ENCODE peak calls at places on chromosomes 2 and 18, in ten cellular contexts. L is esophagus muscularis mucosa, U is stomach, F is HepG2, O is tibial nerve, T is ovary, J is upper lobe of left lung, H is K562, E is suprapubic skin, D is SK-N-SH. N is an unnamed sample.

GRCh38 chr2:240564191-240564570 is 4.0 kb downstream of the DUSP28 start:
- DNase-seq in O (no peak), J (no peak), L (no peak), U (no peak), F (no peak), D (no peak), E (no peak), H (no peak), T (no peak), N (no peak)

GRCh38 chr2:200861617-200862016 is 2.8 kb downstream of the CLK1 start:
- DNase-seq in L (no peak), J (no peak), T (no peak), F (no peak), H (no peak), U (no peak), D (no peak), O (no peak), E (no peak), N (no peak)

GRCh38 chr2:237451582-237452469 is 35.2 kb upstream of the MLPH start:
- DNase-seq in J (no peak), U (no peak), O (no peak), L (no peak), F (no peak), H (no peak), E (no peak), D (peak; percentile 87), T (peak; percentile 59), N (no peak)

GRCh38 chr2:68412127-68412819 is 47.2 kb downstream of the PLEK start:
- DNase-seq in D (no peak), E (no peak), T (no peak), J (no peak), O (no peak), L (no peak), F (no peak), U (no peak), H (no peak), N (no peak)

GRCh38 chr18:8982416-8983183 is 119.9 kb upstream of the NDUFV2 start:
- DNase-seq in T (no peak), J (peak; percentile 43), F (peak; percentile 60), H (peak; percentile 85), U (peak; percentile 67), O (no peak), E (no peak), L (no peak), D (peak; percentile 61), N (peak; percentile 44)

GRCh38 chr2:95115418-95115817 is 6.2 kb downstream of the MRPS5 start:
- DNase-seq in E (no peak), F (peak; percentile 80), L (no peak), D (peak; percentile 75), T (peak; percentile 36), U (peak; percentile 81), O (peak; percentile 55), H (peak; percentile 69), J (peak; percentile 79), N (peak; percentile 83)

GRCh38 chr18:5463390-5463789 is 80.4 kb downstream of the EPB41L3 start:
- DNase-seq in L (no peak), H (no peak), O (peak; percentile 89), F (no peak), E (peak; percentile 80), J (peak; percentile 79), D (no peak), U (no peak), T (no peak), N (no peak)

GRCh38 chr2:157662401-157662800 is 33.7 kb upstream of the ACVR1C start:
- DNase-seq in T (no peak), E (no peak), D (no peak), H (no peak), O (no peak), F (no peak), L (no peak), U (no peak), J (no peak), N (no peak)

GRCh38 chr2:61111708-61112107 is 46.0 kb downstream of the SANBR start:
- DNase-seq in F (no peak), J (no peak), O (no peak), U (no peak), T (no peak), H (no peak), E (no peak), L (no peak), D (no peak), N (no peak)

GRCh38 chr2:61117534-61117933 is 44.5 kb upstream of the C2orf74 start:
- DNase-seq in E (no peak), L (no peak), J (no peak), D (no peak), F (no peak), T (no peak), H (no peak), U (no peak), O (no peak), N (no peak)

GRCh38 chr2:61109291-61109690 is 43.6 kb downstream of the SANBR start:
- DNase-seq in J (no peak), T (no peak), D (no peak), F (no peak), U (no peak), H (no peak), O (no peak), L (no peak), E (no peak), N (no peak)

GRCh38 chr2:61116302-61116701 is 45.7 kb upstream of the C2orf74 start:
- DNase-seq in J (no peak), H (no peak), D (no peak), L (no peak), E (no peak), O (no peak), F (no peak), T (no peak), U (no peak), N (no peak)

DNA sequence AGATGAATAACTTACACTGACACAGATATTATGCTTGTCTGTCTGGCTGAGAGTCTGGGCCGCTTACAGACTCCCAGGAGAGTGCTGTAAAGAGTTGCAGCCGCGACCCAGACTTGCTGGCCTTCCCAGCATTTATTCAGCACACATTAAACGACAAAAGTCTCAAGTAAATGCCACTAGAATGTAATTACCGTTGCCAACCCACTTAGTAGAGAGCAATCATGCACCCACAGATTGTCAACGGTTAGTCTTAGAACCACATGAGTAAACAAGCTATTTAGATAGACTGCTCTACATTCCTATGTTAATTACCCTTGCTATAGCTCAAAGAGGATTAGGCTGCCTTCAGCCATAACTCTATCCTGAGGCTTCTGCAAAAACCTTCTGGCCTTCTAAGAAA is 47.8 kb upstream of the C2orf74 start:
- DNase-seq in L (no peak), H (no peak), U (no peak), T (no peak), D (no peak), F (no peak), E (no peak), O (no peak), J (no peak), N (no peak)
- TF ChIP-seq EP300 in L (no peak), H (no peak), U (no peak), T (no peak), D (no peak), F (no peak), E (no peak), O (no peak), J (no peak), N (no peak)

DNA sequence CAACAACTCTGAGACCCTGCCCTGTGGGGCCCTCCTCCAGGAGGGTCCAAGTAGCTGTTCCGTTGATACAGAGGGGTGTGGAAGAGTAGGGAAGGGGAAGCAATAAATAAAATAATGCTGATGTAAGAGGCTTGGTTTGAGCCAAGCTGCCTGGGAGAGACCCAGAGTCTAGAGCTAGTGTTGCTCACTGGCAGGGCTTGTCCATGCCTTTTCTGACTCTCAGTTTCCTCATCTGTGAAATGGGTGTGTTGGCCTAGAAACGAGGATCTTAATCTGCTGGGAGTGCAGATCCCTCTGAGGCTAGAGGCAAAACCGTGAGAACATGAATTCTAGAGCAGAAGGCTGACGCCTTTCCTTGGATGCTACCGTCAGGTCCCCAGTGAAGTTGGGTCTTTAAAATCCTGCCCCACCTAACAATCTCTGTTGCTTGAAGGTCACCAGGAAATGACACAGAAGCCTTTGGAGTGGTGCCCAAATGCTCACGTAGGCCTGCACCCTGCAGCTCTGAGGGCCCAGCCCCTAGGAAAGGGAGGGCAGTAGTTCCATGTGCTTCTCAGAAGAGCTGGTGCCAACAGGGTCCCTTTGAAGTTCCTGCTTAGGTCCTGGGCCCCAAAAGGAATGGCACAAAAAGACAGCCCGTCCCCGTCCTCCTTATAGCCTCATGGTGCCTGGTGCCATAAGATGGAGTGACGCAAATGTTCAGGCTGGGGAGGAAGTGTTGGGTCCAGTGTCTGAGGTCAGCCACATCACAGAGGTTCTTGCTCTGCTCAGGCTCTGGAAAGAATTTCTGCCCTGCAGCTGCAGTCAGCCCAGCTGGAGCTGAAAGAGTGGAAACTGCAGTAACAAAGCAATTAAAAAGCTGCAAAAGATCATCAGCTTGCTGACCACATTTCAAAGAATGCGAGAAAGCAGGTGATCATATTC is 73.2 kb upstream of the SMAD2 start:
- DNase-seq in U (peak; percentile 52), J (peak; percentile 35), L (no peak), O (no peak), E (no peak), F (no peak), D (no peak), H (no peak), T (no peak), N (peak; percentile 98)
- TF ChIP-seq EP300 in U (no peak), J (no peak), L (no peak), O (no peak), E (no peak), F (no peak), D (no peak), H (no peak), T (no peak), N (peak; percentile 97)

GRCh38 chr2:222451270-222451674 is 26.9 kb downstream of the SGPP2 start:
- DNase-seq in J (no peak), E (no peak), D (no peak), O (no peak), L (no peak), F (no peak), T (no peak), U (no peak), H (no peak), N (no peak)

GRCh38 chr2:222450021-222450420 is 25.7 kb downstream of the SGPP2 start:
- DNase-seq in F (no peak), T (no peak), U (no peak), H (no peak), J (no peak), E (no peak), L (no peak), D (no peak), O (no peak), N (no peak)

GRCh38 chr2:222445226-222445625 is 20.9 kb downstream of the SGPP2 start:
- DNase-seq in E (no peak), F (no peak), L (no peak), U (no peak), T (no peak), J (no peak), D (no peak), H (no peak), O (no peak), N (no peak)

GRCh38 chr2:222447144-222447543 is 22.8 kb downstream of the SGPP2 start:
- DNase-seq in E (no peak), T (no peak), F (no peak), L (no peak), D (no peak), H (no peak), O (no peak), U (no peak), J (no peak), N (no peak)

DNA sequence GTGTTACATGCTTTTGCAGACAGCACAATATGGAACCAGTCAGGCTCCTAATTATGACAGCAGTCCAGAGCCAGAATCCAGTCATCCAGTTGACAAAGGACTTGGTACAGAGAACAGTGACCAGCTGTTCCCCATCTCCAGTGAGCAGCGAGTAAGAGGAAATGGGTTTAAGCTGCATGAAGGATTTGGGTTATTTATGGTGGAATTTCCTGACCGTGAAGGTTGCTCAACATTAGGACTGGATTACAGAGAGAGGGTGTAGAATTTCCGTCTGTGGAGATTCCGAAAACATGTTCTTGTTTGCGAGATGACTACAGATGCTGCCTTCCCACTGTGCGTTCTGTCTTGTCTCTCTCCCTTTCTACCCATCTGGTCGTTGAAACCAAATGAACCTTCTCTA is 24.5 kb downstream of the SGPP2 start:
- DNase-seq in F (no peak), H (no peak), E (no peak), U (no peak), T (peak; percentile 32), O (no peak), L (no peak), J (peak; percentile 44), D (no peak), N (no peak)
- TF ChIP-seq EP300 in F (no peak), H (no peak), E (no peak), U (no peak), T (peak; percentile 68), O (no peak), L (no peak), J (peak; percentile 60), D (no peak), N (no peak)

DNA sequence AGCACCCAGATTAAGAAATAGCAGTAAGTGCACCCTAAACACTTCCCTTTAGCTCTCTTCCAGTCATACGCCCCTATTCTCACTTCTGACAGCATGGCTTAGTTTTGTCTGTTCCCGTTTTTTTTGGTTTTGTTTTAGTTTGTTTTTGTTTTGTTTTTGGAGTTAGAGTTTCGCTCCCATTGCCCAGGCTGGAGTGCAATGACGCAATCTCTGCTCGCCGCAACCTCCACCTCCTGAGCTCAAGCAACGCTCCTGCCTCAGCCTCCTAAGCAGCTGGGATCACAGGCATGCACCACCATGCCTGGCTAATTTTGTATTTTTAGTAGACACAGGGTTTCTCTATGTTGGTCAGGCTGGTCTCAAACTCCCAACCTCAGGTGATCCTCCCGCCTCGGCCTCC is 2067.7 kb downstream of the SUCLG1 start:
- DNase-seq in L (no peak), J (no peak), T (no peak), F (no peak), D (no peak), O (no peak), E (no peak), H (no peak), U (no peak), N (no peak)
- TF ChIP-seq EP300 in L (no peak), J (no peak), T (no peak), F (no peak), D (no peak), O (no peak), E (no peak), H (no peak), U (no peak), N (no peak)

N was measured in A549.